ENCODE peak calls at places on chromosomes 1 and 21, in nine cellular contexts. B is lower leg skin; O is stomach; L is HL-60; H is GM23338; D is CD8-positive, alpha-beta T cell; R is cardiac muscle cell; M is fibroblast of lung; C is astrocyte. U is an unnamed sample.

GRCh38 chr1:168893359-168893791 is 164.4 kb upstream of the DPT start:
- DNase-seq in B (peak), H (no peak), O (no peak), L (no peak), D (no peak), R (no peak), C (no peak), M (no peak), U (no peak)

GRCh38 chr21:41217656-41218380 is 49.9 kb downstream of the BACE2 start:
- DNase-seq in B (no peak), O (no peak), R (no peak), C (peak), M (peak), D (no peak), L (no peak), H (no peak), U (no peak)

GRCh38 chr1:29368936-29369932 is 132.9 kb downstream of the PTPRU start:
- DNase-seq in O (no peak), C (no peak), B (no peak), D (no peak), H (no peak), M (no peak), R (no peak), L (no peak), U (no peak)

GRCh38 chr1:88973520-88974137 is 18.8 kb downstream of the KYAT3 start:
- DNase-seq in D (no peak), L (no peak), R (no peak), O (no peak), C (peak), B (no peak), H (peak), M (peak), U (peak)

GRCh38 chr1:36248250-36248894 is 24.1 kb downstream of the THRAP3 start:
- DNase-seq in C (peak), O (peak), D (no peak), L (peak), B (peak), H (no peak), M (peak), R (no peak), U (peak)

GRCh38 chr1:202852163-202852904 is 36.6 kb downstream of the RABIF start:
- DNase-seq in H (peak), D (no peak), C (peak), B (no peak), L (no peak), O (peak), R (peak), M (peak), U (peak)

GRCh38 chr1:182631058-182631677 is 27.0 kb upstream of the RGS16 start:
- DNase-seq in R (no peak), H (no peak), D (no peak), B (no peak), L (no peak), O (no peak), M (no peak), C (no peak), U (no peak)

GRCh38 chr1:28507247-28507645 is 1.4 kb downstream of the RCC1 start:
- DNase-seq in B (no peak), L (no peak), M (no peak), C (no peak), R (peak), H (no peak), D (no peak), O (no peak), U (no peak)

GRCh38 chr1:1599030-1599916 is 662 bp downstream of the FNDC10 start:
- DNase-seq in M (peak), R (peak), L (no peak), D (no peak), C (no peak), O (no peak), H (peak), B (no peak), U (peak)

GRCh38 chr1:205805082-205805711 is 7.8 kb downstream of the SLC41A1 start:
- DNase-seq in H (no peak), M (peak), O (no peak), L (no peak), C (no peak), R (no peak), B (no peak), D (no peak), U (no peak)

GRCh38 chr1:61268546-61269243 is 186.3 kb downstream of the NFIA start:
- DNase-seq in H (no peak), C (no peak), O (no peak), D (no peak), M (no peak), R (no peak), L (no peak), B (no peak), U (no peak)

GRCh38 chr1:6494627-6495026 is 3.2 kb upstream of the PLEKHG5 start:
- DNase-seq in R (no peak), D (no peak), L (no peak), M (no peak), O (no peak), C (no peak), H (no peak), B (no peak), U (no peak)

GRCh38 chr1:150066838-150067183 is 765 bp upstream of the VPS45 start:
- DNase-seq in M (no peak), R (peak), C (no peak), O (peak), D (no peak), H (peak), B (no peak), L (no peak), U (no peak)

GRCh38 chr21:44616591-44616926 is 4.7 kb downstream of the KRTAP10-8 start:
- DNase-seq in H (no peak), L (no peak), C (no peak), O (no peak), R (no peak), B (no peak), M (no peak), D (no peak), U (no peak)

GRCh38 chr1:109595540-109595939 is 23.9 kb downstream of the GNAT2 start:
- DNase-seq in C (peak), R (no peak), L (no peak), M (peak), D (no peak), H (no peak), B (no peak), O (no peak), U (peak)

GRCh38 chr1:31372961-31373896 is at the start of gene FABP3:
- DNase-seq in C (peak), H (peak), M (peak), L (no peak), B (peak), D (no peak), O (peak), R (peak), U (peak)

GRCh38 chr1:175733762-175734161 is 9.6 kb downstream of the TNR start:
- DNase-seq in O (no peak), D (no peak), L (no peak), C (no peak), R (no peak), B (no peak), H (no peak), M (no peak), U (no peak)

GRCh38 chr1:17168480-17168878 is 36.4 kb upstream of the PADI1 start:
- DNase-seq in H (no peak), D (no peak), O (no peak), C (peak), B (no peak), M (peak), R (no peak), L (no peak), U (peak)

GRCh38 chr1:11730429-11730861 is 5.5 kb upstream of the AGTRAP start:
- DNase-seq in M (no peak), L (peak), B (peak), D (no peak), C (no peak), H (no peak), R (no peak), O (no peak), U (peak)

GRCh38 chr1:175072131-175072941 is 4.7 kb downstream of the TNN start:
- DNase-seq in C (peak), M (peak), L (peak), D (no peak), O (no peak), B (peak), H (peak), R (peak), U (peak)

GRCh38 chr1:232725303-232726047 is 79.7 kb upstream of the MAP10 start:
- DNase-seq in L (no peak), H (peak), C (no peak), B (no peak), M (no peak), R (no peak), O (no peak), D (no peak), U (no peak)

GRCh38 chr1:236489710-236490377 is 33.9 kb upstream of the LGALS8 start:
- DNase-seq in M (peak), O (peak), L (no peak), B (no peak), D (no peak), H (peak), C (peak), R (peak), U (peak)

GRCh38 chr1:229093546-229094336 is 177.2 kb upstream of the RAB4A start:
- DNase-seq in H (peak), L (no peak), C (no peak), O (peak), M (no peak), B (no peak), D (no peak), R (no peak), U (no peak)

GRCh38 chr1:60108223-60108622 is 34.7 kb upstream of the C1orf87 start:
- DNase-seq in D (no peak), R (no peak), H (no peak), O (no peak), L (no peak), M (no peak), B (no peak), C (no peak), U (no peak)

GRCh38 chr1:238223067-238223640 is 332.4 kb upstream of the ZP4 start:
- DNase-seq in D (no peak), H (no peak), M (peak), C (peak), B (no peak), O (no peak), L (no peak), R (no peak), U (no peak)

GRCh38 chr1:109763646-109764415 is at the start of gene EPS8L3:
- DNase-seq in D (no peak), L (no peak), O (peak), M (no peak), H (no peak), B (no peak), R (no peak), C (no peak), U (no peak)

GRCh38 chr21:34367320-34367935 is 3.6 kb downstream of the KCNE2 start:
- DNase-seq in C (peak), H (peak), L (no peak), D (no peak), R (peak), O (peak), M (peak), B (peak), U (peak)

GRCh38 chr1:112707217-112708001 is 482 bp upstream of the RHOC start:
- DNase-seq in D (peak), B (peak), R (peak), M (peak), C (peak), H (peak), L (peak), O (peak), U (peak)

GRCh38 chr1:5768014-5768413 is 224.2 kb downstream of the NPHP4 start:
- DNase-seq in R (no peak), B (no peak), M (no peak), D (no peak), L (no peak), C (no peak), O (no peak), H (no peak), U (no peak)

GRCh38 chr1:26705788-26706237 is 10.0 kb downstream of the ARID1A start:
- DNase-seq in H (no peak), M (peak), C (peak), R (no peak), D (no peak), B (no peak), O (no peak), L (no peak), U (peak)

GRCh38 chr1:23210351-23210785 is 6.9 kb downstream of the HTR1D start:
- DNase-seq in L (no peak), M (no peak), D (no peak), H (peak), B (no peak), R (no peak), C (no peak), O (no peak), U (no peak)

GRCh38 chr1:181433931-181434330 is 49.4 kb upstream of the CACNA1E start:
- DNase-seq in O (no peak), H (no peak), M (no peak), R (no peak), L (no peak), D (no peak), C (no peak), B (no peak), U (no peak)

GRCh38 chr1:162384116-162384515 is 2.6 kb downstream of the C1orf226 start:
- DNase-seq in M (no peak), B (no peak), H (no peak), L (no peak), D (no peak), R (no peak), C (no peak), O (no peak), U (no peak)

GRCh38 chr1:40508375-40509341 is at the start of gene EXO5:
- DNase-seq in O (peak), C (peak), L (peak), D (peak), B (peak), H (peak), R (peak), M (peak), U (peak)

GRCh38 chr1:23951646-23952095 is 8.0 kb upstream of the PNRC2 start:
- DNase-seq in R (no peak), L (no peak), M (peak), D (no peak), H (no peak), O (no peak), B (peak), C (peak), U (peak)

DNA sequence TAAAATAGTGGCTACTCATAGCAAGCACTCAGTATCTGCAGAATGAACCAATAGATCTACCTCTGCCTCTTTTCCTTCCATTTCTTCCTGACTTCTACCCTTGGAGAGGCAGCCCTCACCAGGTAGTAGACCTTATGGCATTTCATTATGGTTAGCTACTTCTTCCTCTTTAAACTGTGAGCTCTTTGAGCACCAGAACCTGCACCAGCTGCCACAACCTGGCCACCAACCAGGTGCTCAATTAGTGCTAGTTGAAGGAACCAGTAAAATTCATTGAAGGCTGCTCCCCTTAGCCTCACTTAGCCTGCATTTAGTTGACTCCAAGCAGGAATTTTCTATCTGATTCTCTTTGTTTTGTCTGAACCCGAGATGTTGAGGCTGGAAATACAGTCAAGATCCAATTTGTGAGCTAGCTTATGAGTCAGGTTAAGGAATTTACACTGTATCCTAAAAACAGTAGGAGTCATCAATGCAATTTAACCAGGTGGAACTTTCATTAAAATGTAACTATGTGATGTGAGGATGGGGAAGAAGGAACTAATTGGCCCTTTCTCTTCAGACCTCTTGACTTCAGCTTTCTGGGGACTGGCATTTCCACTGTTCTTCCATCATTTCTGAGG is 81.5 kb upstream of the UBE2U start:
- DNase-seq in D (no peak), B (no peak), H (no peak), L (no peak), C (peak), M (peak), R (no peak), O (no peak), U (peak)
- H3K4me3 ChIP-seq in D (no peak), B (no peak), H (no peak), L (no peak), C (no peak), M (no peak), R (no peak), O (no peak), U (no peak)

DNA sequence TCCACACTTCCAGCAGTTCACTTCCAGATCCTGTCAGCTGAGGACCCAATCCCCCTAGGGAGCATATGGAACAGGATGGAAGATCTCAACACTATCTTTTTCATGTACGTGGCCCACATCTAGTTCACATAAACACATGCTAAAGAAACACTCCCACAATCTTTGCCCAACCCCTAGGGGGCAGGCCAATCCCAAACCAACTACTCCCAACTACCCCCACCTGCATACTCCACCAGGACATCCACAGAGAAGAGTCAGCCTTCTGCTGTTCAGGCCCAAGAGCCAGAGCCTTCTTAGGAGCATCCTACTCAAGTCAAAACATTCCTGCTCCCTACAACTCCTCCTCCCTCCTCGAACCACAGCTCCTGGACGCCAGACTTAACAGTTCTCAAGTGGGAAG is 5.6 kb upstream of the SLC5A9 start:
- DNase-seq in R (no peak), H (no peak), B (no peak), O (no peak), L (no peak), M (no peak), D (no peak), C (no peak), U (no peak)
- TF ChIP-seq CTCF in R (no peak), H (peak), B (no peak), O (no peak), L (no peak), M (no peak), D (no peak), C (no peak), U (no peak)

GRCh38 chr1:191140038-191140437 is 662.4 kb upstream of the BRINP3 start:
- DNase-seq in L (no peak), R (no peak), O (no peak), M (no peak), H (no peak), C (no peak), D (no peak), B (no peak), U (no peak)

GRCh38 chr1:191134796-191135195 is 657.1 kb upstream of the BRINP3 start:
- DNase-seq in O (no peak), H (no peak), M (peak), L (no peak), R (peak), D (no peak), B (no peak), C (peak), U (no peak)
- H3K4me3 ChIP-seq in O (no peak), H (no peak), M (no peak), L (no peak), R (no peak), D (no peak), B (no peak), C (no peak), U (no peak)

GRCh38 chr1:113976609-113977278 is 2.5 kb upstream of the OLFML3 start:
- DNase-seq in M (peak), R (peak), O (no peak), B (no peak), H (peak), L (no peak), D (no peak), C (peak), U (peak)
- TF ChIP-seq CTCF in M (peak), R (peak), O (no peak), B (no peak), H (peak), L (peak), D (peak), C (peak), U (peak)

GRCh38 chr21:46456750-46457149 is 1.9 kb upstream of the DIP2A start:
- DNase-seq in D (no peak), H (no peak), B (no peak), L (no peak), M (no peak), R (no peak), C (no peak), O (no peak), U (no peak)
- H3K4me3 ChIP-seq in D (no peak), H (peak), B (no peak), L (no peak), M (no peak), R (no peak), C (no peak), O (no peak), U (no peak)

DNA sequence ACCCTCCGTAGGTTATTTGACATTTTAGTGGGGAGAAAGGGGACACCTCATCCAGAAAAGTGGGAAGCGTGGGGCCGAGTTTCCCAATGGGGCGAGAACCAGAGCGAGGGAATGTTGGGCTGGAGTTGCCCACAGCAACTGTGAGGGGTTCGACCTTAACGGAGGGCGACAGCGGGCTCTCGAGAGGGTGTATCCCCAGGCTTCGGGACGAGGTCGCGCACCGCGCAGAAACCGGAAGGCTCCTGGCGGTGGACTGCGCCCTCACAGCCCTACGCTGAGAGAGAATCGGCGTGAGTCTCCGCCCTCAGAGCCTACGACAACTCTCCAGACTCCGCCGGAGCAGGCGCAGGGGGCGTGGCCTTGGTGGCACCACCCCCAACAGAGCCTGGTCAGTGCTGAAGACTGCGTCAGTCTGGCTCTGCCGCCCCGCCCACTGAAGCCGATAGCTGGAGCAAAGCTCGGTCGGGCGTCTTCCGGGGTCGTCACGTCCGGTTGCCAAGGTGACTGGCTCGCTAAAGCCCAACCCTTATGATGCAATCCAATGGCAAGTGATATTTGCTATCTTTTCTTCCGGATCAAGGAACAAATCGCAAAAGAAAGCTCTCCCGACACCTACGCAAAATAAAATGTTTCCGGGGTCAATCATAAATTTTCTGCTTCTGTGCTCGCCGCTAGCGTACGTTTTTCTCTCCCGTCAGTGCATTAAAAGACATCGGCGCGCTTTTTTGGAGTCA is at the start of gene LRIF1:
- DNase-seq in O (peak), M (peak), H (peak), D (peak), C (peak), R (peak), B (peak), L (peak), U (peak)
- TF ChIP-seq CTCF in O (peak), M (peak), H (no peak), D (peak), C (no peak), R (peak), B (no peak), L (no peak), U (peak)